ENCODE peak calls at places on chromosomes 16 and 17, in seven cellular contexts. One of them, this sample, is unnamed.

GRCh38 chr16:7351572-7351971 is 18.9 kb downstream of the RBFOX1 start:
- DNase-seq in bronchial epithelial cell: no peak
- DNase-seq in left ventricle myocardium inferior: no peak
- DNase-seq in H7: no peak
- DNase-seq in H1: no peak
- DNase-seq in tibial artery: no peak
- DNase-seq in lower leg skin: no peak
- DNase-seq in this sample: no peak

GRCh38 chr16:73033271-73033998 is 14.5 kb downstream of the ZFHX3 start:
- DNase-seq in bronchial epithelial cell: no peak
- DNase-seq in left ventricle myocardium inferior: no peak
- DNase-seq in H7: peak; percentile 86
- DNase-seq in H1: peak; percentile 77
- DNase-seq in tibial artery: no peak
- DNase-seq in lower leg skin: no peak
- DNase-seq in this sample: no peak

GRCh38 chr17:74567397-74567796 is at the start of gene CD300H:
- DNase-seq in bronchial epithelial cell: no peak
- DNase-seq in left ventricle myocardium inferior: no peak
- DNase-seq in H7: no peak
- DNase-seq in H1: no peak
- DNase-seq in tibial artery: no peak
- DNase-seq in lower leg skin: no peak
- DNase-seq in this sample: no peak

GRCh38 chr16:55559233-55559632 is 7.3 kb upstream of the CAPNS2 start:
- DNase-seq in bronchial epithelial cell: peak; percentile 52
- DNase-seq in left ventricle myocardium inferior: no peak
- DNase-seq in H7: no peak
- DNase-seq in H1: no peak
- DNase-seq in tibial artery: no peak
- DNase-seq in lower leg skin: no peak
- DNase-seq in this sample: no peak

GRCh38 chr17:70464995-70465394 is 295.7 kb downstream of the KCNJ2 start:
- DNase-seq in bronchial epithelial cell: no peak
- DNase-seq in left ventricle myocardium inferior: no peak
- DNase-seq in H7: no peak
- DNase-seq in H1: no peak
- DNase-seq in tibial artery: no peak
- DNase-seq in lower leg skin: no peak
- DNase-seq in this sample: no peak

GRCh38 chr16:53281859-53282258 is 152.4 kb upstream of the RBL2 start:
- DNase-seq in bronchial epithelial cell: no peak
- DNase-seq in left ventricle myocardium inferior: no peak
- DNase-seq in H7: no peak
- DNase-seq in H1: no peak
- DNase-seq in tibial artery: no peak
- DNase-seq in lower leg skin: no peak
- DNase-seq in this sample: no peak

GRCh38 chr17:28900986-28901726 is 1.7 kb downstream of the DHRS13 start:
- DNase-seq in bronchial epithelial cell: no peak
- DNase-seq in left ventricle myocardium inferior: no peak
- DNase-seq in H7: peak; percentile 42
- DNase-seq in H1: no peak
- DNase-seq in tibial artery: peak; percentile 56
- DNase-seq in lower leg skin: no peak
- DNase-seq in this sample: no peak

GRCh38 chr16:54505479-54506247 is 219.1 kb upstream of the IRX3 start:
- DNase-seq in bronchial epithelial cell: peak; percentile 13
- DNase-seq in left ventricle myocardium inferior: no peak
- DNase-seq in H7: no peak
- DNase-seq in H1: no peak
- DNase-seq in tibial artery: no peak
- DNase-seq in lower leg skin: no peak
- DNase-seq in this sample: peak; percentile 29

GRCh38 chr17:81090361-81091133 is 55.6 kb downstream of the BAIAP2 start:
- DNase-seq in bronchial epithelial cell: peak; percentile 61
- DNase-seq in left ventricle myocardium inferior: peak; percentile 62
- DNase-seq in H7: peak; percentile 98
- DNase-seq in H1: peak; percentile 83
- DNase-seq in tibial artery: peak; percentile 74
- DNase-seq in lower leg skin: peak; percentile 95
- DNase-seq in this sample: peak; percentile 60

GRCh38 chr16:89822188-89823086 is 5.8 kb upstream of the SPIRE2 start:
- DNase-seq in bronchial epithelial cell: no peak
- DNase-seq in left ventricle myocardium inferior: no peak
- DNase-seq in H7: no peak
- DNase-seq in H1: no peak
- DNase-seq in tibial artery: no peak
- DNase-seq in lower leg skin: no peak
- DNase-seq in this sample: no peak

GRCh38 chr16:48965391-48965790 is 316.2 kb downstream of the CBLN1 start:
- DNase-seq in bronchial epithelial cell: peak; percentile 48
- DNase-seq in left ventricle myocardium inferior: no peak
- DNase-seq in H7: no peak
- DNase-seq in H1: no peak
- DNase-seq in tibial artery: no peak
- DNase-seq in lower leg skin: no peak
- DNase-seq in this sample: no peak

GRCh38 chr16:65059421-65059980 is 62.4 kb downstream of the CDH11 start:
- DNase-seq in bronchial epithelial cell: peak; percentile 17
- DNase-seq in left ventricle myocardium inferior: no peak
- DNase-seq in H7: no peak
- DNase-seq in H1: no peak
- DNase-seq in tibial artery: no peak
- DNase-seq in lower leg skin: no peak
- DNase-seq in this sample: no peak

GRCh38 chr17:66281671-66282369 is 20.6 kb upstream of the PRKCA start:
- DNase-seq in bronchial epithelial cell: no peak
- DNase-seq in left ventricle myocardium inferior: no peak
- DNase-seq in H7: no peak
- DNase-seq in H1: no peak
- DNase-seq in tibial artery: no peak
- DNase-seq in lower leg skin: no peak
- DNase-seq in this sample: no peak

GRCh38 chr17:3788200-3788599 is 12.8 kb downstream of the ITGAE start:
- DNase-seq in bronchial epithelial cell: no peak
- DNase-seq in left ventricle myocardium inferior: no peak
- DNase-seq in H7: no peak
- DNase-seq in H1: no peak
- DNase-seq in tibial artery: no peak
- DNase-seq in lower leg skin: no peak
- DNase-seq in this sample: peak; percentile 57

GRCh38 chr16:4904942-4905615 is 31.9 kb downstream of the PPL start:
- DNase-seq in bronchial epithelial cell: no peak
- DNase-seq in left ventricle myocardium inferior: no peak
- DNase-seq in H7: peak; percentile 57
- DNase-seq in H1: no peak
- DNase-seq in tibial artery: no peak
- DNase-seq in lower leg skin: no peak
- DNase-seq in this sample: no peak

GRCh38 chr16:12484426-12484825 is 319.3 kb downstream of the CPPED1 start:
- DNase-seq in bronchial epithelial cell: no peak
- DNase-seq in left ventricle myocardium inferior: no peak
- DNase-seq in H7: no peak
- DNase-seq in H1: no peak
- DNase-seq in tibial artery: no peak
- DNase-seq in lower leg skin: peak; percentile 62
- DNase-seq in this sample: no peak

GRCh38 chr16:30997887-30998711 is 12.3 kb downstream of the STX1B start:
- DNase-seq in bronchial epithelial cell: peak; percentile 90
- DNase-seq in left ventricle myocardium inferior: no peak
- DNase-seq in H7: peak; percentile 74
- DNase-seq in H1: no peak
- DNase-seq in tibial artery: no peak
- DNase-seq in lower leg skin: no peak
- DNase-seq in this sample: no peak

GRCh38 chr16:85573696-85574641 is 39.2 kb upstream of the GSE1 start:
- DNase-seq in bronchial epithelial cell: no peak
- DNase-seq in left ventricle myocardium inferior: peak; percentile 75
- DNase-seq in H7: no peak
- DNase-seq in H1: no peak
- DNase-seq in tibial artery: peak; percentile 92
- DNase-seq in lower leg skin: no peak
- DNase-seq in this sample: no peak

GRCh38 chr16:85575910-85576309 is 37.2 kb upstream of the GSE1 start:
- DNase-seq in bronchial epithelial cell: no peak
- DNase-seq in left ventricle myocardium inferior: no peak
- DNase-seq in H7: no peak
- DNase-seq in H1: no peak
- DNase-seq in tibial artery: no peak
- DNase-seq in lower leg skin: no peak
- DNase-seq in this sample: no peak

GRCh38 chr16:85573045-85573695 is 40.0 kb upstream of the GSE1 start:
- DNase-seq in bronchial epithelial cell: no peak
- DNase-seq in left ventricle myocardium inferior: no peak
- DNase-seq in H7: no peak
- DNase-seq in H1: no peak
- DNase-seq in tibial artery: no peak
- DNase-seq in lower leg skin: no peak
- DNase-seq in this sample: no peak

GRCh38 chr16:85576944-85577343 is 36.2 kb upstream of the GSE1 start:
- DNase-seq in bronchial epithelial cell: no peak
- DNase-seq in left ventricle myocardium inferior: no peak
- DNase-seq in H7: no peak
- DNase-seq in H1: no peak
- DNase-seq in tibial artery: no peak
- DNase-seq in lower leg skin: no peak
- DNase-seq in this sample: no peak

GRCh38 chr16:85574672-85575475 is 38.2 kb upstream of the GSE1 start:
- DNase-seq in bronchial epithelial cell: no peak
- DNase-seq in left ventricle myocardium inferior: no peak
- DNase-seq in H7: peak; percentile 83
- DNase-seq in H1: no peak
- DNase-seq in tibial artery: no peak
- DNase-seq in lower leg skin: no peak
- DNase-seq in this sample: no peak
- H3K4me3 ChIP-seq in bronchial epithelial cell: no peak overlapping the region
- H3K4me3 ChIP-seq in left ventricle myocardium inferior: peak overlapping the region; percentile 43
- H3K4me3 ChIP-seq in H7: no peak overlapping the region
- H3K4me3 ChIP-seq in H1: no peak overlapping the region
- H3K4me3 ChIP-seq in tibial artery: peak overlapping the region; percentile 31
- H3K4me3 ChIP-seq in lower leg skin: no peak overlapping the region
- H3K4me3 ChIP-seq in this sample: no peak overlapping the region

GRCh38 chr17:41688641-41689496 is at the start of gene EIF1:
- DNase-seq in bronchial epithelial cell: peak; percentile 99
- DNase-seq in left ventricle myocardium inferior: peak; percentile 100
- DNase-seq in H7: peak; percentile 98
- DNase-seq in H1: peak; percentile 100
- DNase-seq in tibial artery: peak; percentile 100
- DNase-seq in lower leg skin: peak; percentile 100
- DNase-seq in this sample: peak; percentile 99

GRCh38 chr17:41690497-41690896 is 1.8 kb downstream of the EIF1 start:
- DNase-seq in bronchial epithelial cell: no peak
- DNase-seq in left ventricle myocardium inferior: no peak
- DNase-seq in H7: no peak
- DNase-seq in H1: no peak
- DNase-seq in tibial artery: no peak
- DNase-seq in lower leg skin: no peak
- DNase-seq in this sample: no peak

GRCh38 chr17:41687828-41688640 is 651 bp upstream of the EIF1 start:
- DNase-seq in bronchial epithelial cell: peak; percentile 61
- DNase-seq in left ventricle myocardium inferior: peak; percentile 47
- DNase-seq in H7: no peak
- DNase-seq in H1: peak; percentile 48
- DNase-seq in tibial artery: peak; percentile 78
- DNase-seq in lower leg skin: no peak
- DNase-seq in this sample: peak; percentile 62

GRCh38 chr17:41691031-41691777 is 2.5 kb downstream of the EIF1 start:
- DNase-seq in bronchial epithelial cell: no peak
- DNase-seq in left ventricle myocardium inferior: no peak
- DNase-seq in H7: no peak
- DNase-seq in H1: no peak
- DNase-seq in tibial artery: no peak
- DNase-seq in lower leg skin: no peak
- DNase-seq in this sample: no peak

GRCh38 chr17:41689497-41690299 is 1.0 kb downstream of the EIF1 start:
- DNase-seq in bronchial epithelial cell: no peak
- DNase-seq in left ventricle myocardium inferior: no peak
- DNase-seq in H7: no peak
- DNase-seq in H1: peak; percentile 70
- DNase-seq in tibial artery: no peak
- DNase-seq in lower leg skin: no peak
- DNase-seq in this sample: peak; percentile 80
- H3K4me3 ChIP-seq in bronchial epithelial cell: peak overlapping the region; percentile 91
- H3K4me3 ChIP-seq in left ventricle myocardium inferior: peak overlapping the region; percentile 91
- H3K4me3 ChIP-seq in H7: peak overlapping the region; percentile 94
- H3K4me3 ChIP-seq in H1: peak overlapping the region; percentile 99
- H3K4me3 ChIP-seq in tibial artery: peak overlapping the region; percentile 86
- H3K4me3 ChIP-seq in lower leg skin: peak overlapping the region; percentile 42
- H3K4me3 ChIP-seq in this sample: peak overlapping the region; percentile 97

GRCh38 chr17:79008666-79009387 is 737 bp downstream of the CANT1 start:
- DNase-seq in bronchial epithelial cell: no peak
- DNase-seq in left ventricle myocardium inferior: no peak
- DNase-seq in H7: peak; percentile 49
- DNase-seq in H1: no peak
- DNase-seq in tibial artery: peak; percentile 58
- DNase-seq in lower leg skin: peak; percentile 82
- DNase-seq in this sample: no peak

GRCh38 chr17:79006794-79007503 is 2.6 kb downstream of the CANT1 start:
- DNase-seq in bronchial epithelial cell: no peak
- DNase-seq in left ventricle myocardium inferior: no peak
- DNase-seq in H7: peak; percentile 67
- DNase-seq in H1: no peak
- DNase-seq in tibial artery: peak; percentile 58
- DNase-seq in lower leg skin: peak; percentile 84
- DNase-seq in this sample: no peak

GRCh38 chr17:79006001-79006400 is 3.6 kb downstream of the CANT1 start:
- DNase-seq in bronchial epithelial cell: no peak
- DNase-seq in left ventricle myocardium inferior: no peak
- DNase-seq in H7: peak; percentile 25
- DNase-seq in H1: no peak
- DNase-seq in tibial artery: peak; percentile 52
- DNase-seq in lower leg skin: peak; percentile 74
- DNase-seq in this sample: no peak

GRCh38 chr17:79009397-79010303 is at the start of gene CANT1:
- DNase-seq in bronchial epithelial cell: peak; percentile 57
- DNase-seq in left ventricle myocardium inferior: peak; percentile 88
- DNase-seq in H7: peak; percentile 99
- DNase-seq in H1: peak; percentile 92
- DNase-seq in tibial artery: peak; percentile 90
- DNase-seq in lower leg skin: peak; percentile 95
- DNase-seq in this sample: peak; percentile 81

GRCh38 chr17:79007504-79008381 is 1.8 kb downstream of the CANT1 start:
- DNase-seq in bronchial epithelial cell: no peak
- DNase-seq in left ventricle myocardium inferior: no peak
- DNase-seq in H7: peak; percentile 21
- DNase-seq in H1: no peak
- DNase-seq in tibial artery: peak; percentile 50
- DNase-seq in lower leg skin: peak; percentile 82
- DNase-seq in this sample: peak; percentile 50
- H3K4me3 ChIP-seq in bronchial epithelial cell: no peak overlapping the region
- H3K4me3 ChIP-seq in left ventricle myocardium inferior: peak overlapping the region; percentile 85
- H3K4me3 ChIP-seq in H7: no peak overlapping the region
- H3K4me3 ChIP-seq in H1: no peak overlapping the region
- H3K4me3 ChIP-seq in tibial artery: no peak overlapping the region
- H3K4me3 ChIP-seq in lower leg skin: no peak overlapping the region
- H3K4me3 ChIP-seq in this sample: peak overlapping the region; percentile 97

DNA sequence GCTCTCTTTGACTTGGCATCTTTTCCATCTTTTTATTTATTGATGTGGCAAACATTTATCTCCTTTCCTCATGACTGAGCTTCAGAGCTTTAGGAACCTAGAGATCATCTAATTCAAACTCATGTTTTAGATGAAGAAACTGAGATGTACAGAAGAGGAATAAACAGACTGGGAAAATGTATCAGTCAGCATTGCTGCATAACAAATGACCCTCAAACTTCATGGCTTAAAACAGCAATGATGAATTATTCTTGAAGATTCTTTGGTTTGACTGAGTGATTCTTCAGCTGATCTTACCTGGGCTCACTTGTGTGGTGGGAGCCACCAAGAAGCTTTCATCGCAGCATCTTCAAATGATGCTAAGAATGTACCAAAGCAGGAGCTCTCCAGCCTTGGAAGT is 44.0 kb upstream of the IRF8 start:
- DNase-seq in bronchial epithelial cell: no peak
- DNase-seq in left ventricle myocardium inferior: no peak
- DNase-seq in H7: no peak
- DNase-seq in H1: no peak
- DNase-seq in tibial artery: no peak
- DNase-seq in lower leg skin: no peak
- DNase-seq in this sample: no peak
- H3K4me3 ChIP-seq in bronchial epithelial cell: no peak overlapping the region
- H3K4me3 ChIP-seq in left ventricle myocardium inferior: no peak overlapping the region
- H3K4me3 ChIP-seq in H7: no peak overlapping the region
- H3K4me3 ChIP-seq in H1: no peak overlapping the region
- H3K4me3 ChIP-seq in tibial artery: no peak overlapping the region
- H3K4me3 ChIP-seq in lower leg skin: no peak overlapping the region
- H3K4me3 ChIP-seq in this sample: no peak overlapping the region

This sample was measured in Jurkat, Clone E6-1.